ENCODE peak calls at places on chromosomes 2 and 18, in nine cellular contexts. V is CD8-positive, alpha-beta T cell; N is tibial artery; B is pancreas; O is esophagus squamous epithelium; L is keratinocyte; T is upper lobe of left lung; Q is right lobe of liver; Z is heart left ventricle. F is an unnamed sample.

GRCh38 chr2:202161106-202161836 is 77.1 kb downstream of the SUMO1 start:
- DNase-seq in V (no peak), N (no peak), B (no peak), O (no peak), L (no peak), T (no peak), Q (no peak), Z (no peak), F (no peak)

GRCh38 chr2:54166121-54166773 is 50.8 kb downstream of the ACYP2 start:
- DNase-seq in V (no peak), N (no peak), B (no peak), O (no peak), L (peak; percentile 5), T (no peak), Q (no peak), Z (no peak), F (no peak)

GRCh38 chr2:113075030-113075429 is 7.3 kb downstream of the IL1F10 start:
- DNase-seq in V (no peak), N (no peak), B (no peak), O (no peak), L (no peak), T (peak; percentile 42), Q (no peak), Z (no peak), F (no peak)

GRCh38 chr2:70852824-70853223 is 17.2 kb upstream of the CD207 start:
- DNase-seq in V (no peak), N (no peak), B (no peak), O (no peak), L (no peak), T (no peak), Q (no peak), Z (no peak), F (no peak)

GRCh38 chr2:129903586-129904425 is 75.7 kb upstream of the RAB6C start:
- DNase-seq in V (no peak), N (no peak), B (no peak), O (no peak), L (no peak), T (peak; percentile 62), Q (no peak), Z (no peak), F (no peak)

GRCh38 chr2:160608525-160609085 is 115.0 kb upstream of the RBMS1 start:
- DNase-seq in V (no peak), N (no peak), B (no peak), O (no peak), L (no peak), T (no peak), Q (no peak), Z (no peak), F (no peak)

GRCh38 chr2:181670632-181671031 is 9.7 kb downstream of the NEUROD1 start:
- DNase-seq in V (no peak), N (no peak), B (no peak), O (no peak), L (no peak), T (no peak), Q (no peak), Z (no peak), F (no peak)

GRCh38 chr2:6863792-6864191 is 1.9 kb downstream of the CMPK2 start:
- DNase-seq in V (no peak), N (no peak), B (no peak), O (no peak), L (no peak), T (no peak), Q (no peak), Z (peak; percentile 31), F (no peak)

GRCh38 chr2:96507957-96508520 is 2.9 kb upstream of the NEURL3 start:
- DNase-seq in V (peak; percentile 86), N (peak; percentile 76), B (peak; percentile 90), O (no peak), L (no peak), T (peak; percentile 97), Q (peak; percentile 84), Z (peak; percentile 78), F (peak; percentile 55)

GRCh38 chr2:196074631-196075030 is 6.0 kb upstream of the DNAH7 start:
- DNase-seq in V (no peak), N (no peak), B (no peak), O (no peak), L (no peak), T (no peak), Q (no peak), Z (no peak), F (no peak)

GRCh38 chr2:130829020-130829419 is 7.7 kb upstream of the ARHGEF4 start:
- DNase-seq in V (no peak), N (no peak), B (peak; percentile 36), O (no peak), L (peak; percentile 94), T (peak; percentile 51), Q (no peak), Z (no peak), F (no peak)

GRCh38 chr2:51256736-51257135 is 224.8 kb upstream of the NRXN1 start:
- DNase-seq in V (no peak), N (no peak), B (no peak), O (no peak), L (no peak), T (no peak), Q (no peak), Z (no peak), F (no peak)

GRCh38 chr2:10712186-10712809 is 9.1 kb upstream of the ATP6V1C2 start:
- DNase-seq in V (no peak), N (no peak), B (no peak), O (no peak), L (no peak), T (no peak), Q (no peak), Z (no peak), F (no peak)

GRCh38 chr2:10707831-10708230 is 13.6 kb upstream of the ATP6V1C2 start:
- DNase-seq in V (no peak), N (no peak), B (no peak), O (no peak), L (no peak), T (no peak), Q (no peak), Z (no peak), F (no peak)

GRCh38 chr2:10704034-10704594 is 14.3 kb upstream of the NOL10 start:
- DNase-seq in V (no peak), N (no peak), B (no peak), O (no peak), L (no peak), T (no peak), Q (no peak), Z (no peak), F (no peak)

GRCh38 chr2:10706033-10706432 is 15.4 kb upstream of the ATP6V1C2 start:
- DNase-seq in V (no peak), N (no peak), B (no peak), O (no peak), L (no peak), T (no peak), Q (no peak), Z (no peak), F (no peak)

GRCh38 chr2:10709290-10709939 is 12.0 kb upstream of the ATP6V1C2 start:
- DNase-seq in V (no peak), N (no peak), B (no peak), O (no peak), L (no peak), T (no peak), Q (peak; percentile 33), Z (no peak), F (no peak)
- TF ChIP-seq CTCF in V (no peak), N (no peak), B (no peak), O (no peak), L (peak; percentile 62), T (no peak), Q (peak; percentile 38), Z (no peak), F (no peak)

DNA sequence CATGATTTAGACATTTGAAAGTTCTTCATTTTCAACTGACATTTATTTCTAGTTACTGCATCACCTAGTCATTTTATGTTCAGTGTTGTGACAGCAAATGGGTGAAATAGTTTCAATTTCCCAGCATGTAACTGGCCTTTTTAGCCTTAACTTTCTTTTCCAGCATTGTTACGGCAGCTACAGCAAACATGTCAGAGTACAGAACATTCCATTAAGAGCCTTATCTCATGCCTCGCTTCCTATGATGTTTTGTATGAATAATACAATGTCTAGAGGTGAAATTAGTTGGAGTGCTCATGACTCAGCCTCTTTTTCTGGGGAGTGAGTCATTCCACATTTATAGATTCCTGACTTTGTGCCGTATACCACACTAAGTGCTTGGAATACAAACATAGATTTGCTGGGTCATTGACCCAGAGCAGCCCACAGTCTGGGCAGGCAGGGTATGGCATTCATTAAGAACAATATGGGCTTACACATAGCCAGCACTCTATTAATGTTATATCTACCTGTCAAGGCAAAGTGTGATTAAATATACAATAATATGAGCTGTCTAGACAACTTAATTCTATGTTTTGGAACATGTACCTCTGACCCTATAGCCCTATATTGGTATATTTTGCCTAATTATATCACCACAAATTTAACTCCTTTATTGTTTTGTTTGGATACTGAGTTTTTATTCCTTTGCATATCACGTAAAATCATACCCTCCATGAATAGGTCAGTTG is 72.2 kb downstream of the MAP2 start:
- DNase-seq in V (no peak), N (no peak), B (no peak), O (no peak), L (peak; percentile 67), T (no peak), Q (no peak), Z (peak; percentile 21), F (no peak)
- H3K4me3 ChIP-seq in V (no peak overlapping the region), N (peak overlapping the region; percentile 1), B (no peak overlapping the region), O (no peak overlapping the region), L (no peak overlapping the region), T (no peak overlapping the region), Q (no peak overlapping the region), Z (no peak overlapping the region), F (no peak overlapping the region)

GRCh38 chr18:24270358-24270936 is 127.2 kb downstream of the OSBPL1A start:
- DNase-seq in V (no peak), N (no peak), B (no peak), O (no peak), L (no peak), T (no peak), Q (no peak), Z (no peak), F (no peak)
- H3K4me1 ChIP-seq in V (no peaks in the 10 kb centered on the region), N (no peaks in the 10 kb centered on the region), B (peaks cover 11% of the 10 kb centered on the region), O (no peaks in the 10 kb centered on the region), L (peaks cover 33% of the 10 kb centered on the region), T (peaks cover 23% of the 10 kb centered on the region), Q (no peaks in the 10 kb centered on the region), Z (peaks cover 24% of the 10 kb centered on the region), F (peaks cover 15% of the 10 kb centered on the region)

GRCh38 chr18:12421732-12422131 is 14.0 kb downstream of the PRELID3A start:
- DNase-seq in V (no peak), N (no peak), B (no peak), O (no peak), L (no peak), T (no peak), Q (no peak), Z (no peak), F (no peak)

GRCh38 chr18:12424252-12424651 is 16.5 kb downstream of the PRELID3A start:
- DNase-seq in V (no peak), N (no peak), B (no peak), O (no peak), L (no peak), T (no peak), Q (no peak), Z (no peak), F (no peak)

GRCh38 chr18:12423820-12424219 is 16.1 kb downstream of the PRELID3A start:
- DNase-seq in V (no peak), N (no peak), B (no peak), O (no peak), L (no peak), T (no peak), Q (no peak), Z (no peak), F (no peak)

GRCh38 chr18:12423393-12423792 is 15.7 kb downstream of the PRELID3A start:
- DNase-seq in V (no peak), N (no peak), B (no peak), O (no peak), L (no peak), T (no peak), Q (no peak), Z (no peak), F (no peak)

GRCh38 chr18:12422936-12423335 is 15.2 kb downstream of the PRELID3A start:
- DNase-seq in V (no peak), N (no peak), B (no peak), O (no peak), L (no peak), T (no peak), Q (no peak), Z (no peak), F (no peak)
- TF ChIP-seq CTCF in V (no peak), N (no peak), B (no peak), O (no peak), L (no peak), T (no peak), Q (no peak), Z (no peak), F (no peak)

F was measured in breast epithelium.